ENCODE peak calls at places on chromosomes 2 and 18, in ten cellular contexts. N is mesenteric fat pad; C is skeletal muscle cell; W is HuH-7; B is posterior cingulate gyrus; H is stimulated activated CD8-positive, alpha-beta memory T cell treated with anti-CD3 and anti-CD28 coated beads, Interleukin-7, amount 100 ng/mL, for 24 hours; Z is neural crest cell; U is CD8-positive, alpha-beta T cell; Q is stimulated activated CD4-positive, alpha-beta T cell treated with anti-CD3 and anti-CD28 coated beads, TNF-alpha, amount 100 ng/mL, for 4 hours; Y is activated CD8-positive, alpha-beta memory T cell treated with anti-CD3 and anti-CD28 coated beads, Interleukin-2, amount 10 ng/mL, durations not matched to agents 7 days and 5 days. E is an unnamed sample.
A peak's percentile ranks its signal among the peaks of the same experiment; 100 is the strongest.

GRCh38 chr2:41736105-41736567 is 311.7 kb upstream of the PKDCC start:
- DNase-seq in N (no peak), C (no peak), W (no peak), B (no peak), H (no peak), Z (no peak), U (no peak), Q (no peak), Y (no peak), E (no peak)

GRCh38 chr2:148021059-148021985 is at the start of gene MBD5:
- DNase-seq in N (no peak), C (peak; percentile 17), W (peak; percentile 43), B (peak; percentile 11), H (peak; percentile 29), Z (peak; percentile 45), U (peak; percentile 44), Q (peak; percentile 19), Y (peak; percentile 80), E (no peak)

GRCh38 chr2:237097911-237098702 is 12.4 kb downstream of the COPS8 start:
- DNase-seq in N (no peak), C (peak; percentile 98), W (no peak), B (no peak), H (no peak), Z (no peak), U (no peak), Q (no peak), Y (no peak), E (no peak)

GRCh38 chr2:239127513-239127912 is 273.3 kb downstream of the HDAC4 start:
- DNase-seq in N (no peak), C (no peak), W (no peak), B (no peak), H (no peak), Z (no peak), U (no peak), Q (no peak), Y (no peak), E (no peak)

GRCh38 chr18:10247402-10248117 is 206.9 kb upstream of the APCDD1 start:
- DNase-seq in N (no peak), C (no peak), W (no peak), B (no peak), H (no peak), Z (no peak), U (no peak), Q (no peak), Y (no peak), E (no peak)

GRCh38 chr2:170582747-170583463 is 132.2 kb upstream of the SP5 start:
- DNase-seq in N (no peak), C (no peak), W (no peak), B (no peak), H (no peak), Z (no peak), U (no peak), Q (no peak), Y (no peak), E (no peak)

GRCh38 chr2:44075536-44075935 is 79.7 kb upstream of the LRPPRC start:
- DNase-seq in N (peak; percentile 11), C (peak; percentile 60), W (no peak), B (peak; percentile 17), H (no peak), Z (no peak), U (no peak), Q (no peak), Y (no peak), E (no peak)

GRCh38 chr2:56519806-56520205 is 336.0 kb downstream of the CCDC85A start:
- DNase-seq in N (no peak), C (no peak), W (no peak), B (no peak), H (no peak), Z (no peak), U (no peak), Q (no peak), Y (no peak), E (no peak)

GRCh38 chr2:127591221-127591923 is 54.6 kb upstream of the GPR17 start:
- DNase-seq in N (peak; percentile 85), C (no peak), W (peak; percentile 95), B (no peak), H (peak; percentile 32), Z (peak; percentile 58), U (peak; percentile 42), Q (peak; percentile 35), Y (peak; percentile 72), E (peak; percentile 85)

GRCh38 chr18:55097406-55098170 is 138.3 kb upstream of the CCDC68 start:
- DNase-seq in N (no peak), C (no peak), W (peak; percentile 21), B (no peak), H (no peak), Z (no peak), U (no peak), Q (no peak), Y (no peak), E (no peak)

GRCh38 chr2:109330056-109330455 is 201.1 kb downstream of the SH3RF3 start:
- DNase-seq in N (no peak), C (peak; percentile 58), W (no peak), B (no peak), H (no peak), Z (no peak), U (no peak), Q (no peak), Y (no peak), E (no peak)

GRCh38 chr2:23599006-23599405 is 214.0 kb downstream of the KLHL29 start:
- DNase-seq in N (no peak), C (no peak), W (no peak), B (no peak), H (no peak), Z (no peak), U (no peak), Q (no peak), Y (no peak), E (no peak)

GRCh38 chr2:94870392-94871225 is 621 bp upstream of the TEKT4 start:
- DNase-seq in N (no peak), C (no peak), W (peak; percentile 61), B (no peak), H (no peak), Z (no peak), U (no peak), Q (no peak), Y (peak; percentile 53), E (no peak)

GRCh38 chr2:101341421-101341820 is 32.9 kb upstream of the RNF149 start:
- DNase-seq in N (no peak), C (no peak), W (no peak), B (no peak), H (peak; percentile 26), Z (no peak), U (no peak), Q (no peak), Y (peak; percentile 67), E (no peak)

GRCh38 chr18:48817021-48817461 is 133.7 kb downstream of the SMAD7 start:
- DNase-seq in N (peak; percentile 76), C (no peak), W (no peak), B (no peak), H (no peak), Z (no peak), U (no peak), Q (no peak), Y (peak; percentile 37), E (peak; percentile 68)

GRCh38 chr2:110126086-110126773 is 10.6 kb upstream of the MALL start:
- DNase-seq in N (no peak), C (no peak), W (no peak), B (no peak), H (no peak), Z (no peak), U (no peak), Q (no peak), Y (no peak), E (no peak)

GRCh38 chr2:194182888-194183287 is 1474.1 kb upstream of the SLC39A10 start:
- DNase-seq in N (no peak), C (no peak), W (no peak), B (no peak), H (no peak), Z (no peak), U (no peak), Q (no peak), Y (no peak), E (no peak)

E was measured in osteocyte.